ENCODE peak calls at places on chromosomes 11 and 22, in six cellular contexts. D is heart right ventricle, A is AG04450, W is osteoblast, B is Calu3, C is uterus. E is an unnamed sample.

GRCh38 chr11:12111482-12112149 is 1.2 kb downstream of the MICAL2 start:
- DNase-seq in B (peak), W (peak), C (no peak), D (no peak), A (no peak), E (no peak)

GRCh38 chr11:44833221-44833620 is 106.5 kb downstream of the TSPAN18 start:
- DNase-seq in D (no peak), C (no peak), A (no peak), W (no peak), B (no peak), E (no peak)

GRCh38 chr11:131744847-131745246 is 374.4 kb downstream of the NTM start:
- DNase-seq in D (no peak), W (no peak), C (no peak), A (peak), B (no peak), E (no peak)

GRCh38 chr22:46149493-46149997 is 781 bp upstream of the PPARA start:
- DNase-seq in A (no peak), D (peak), W (peak), B (peak), C (peak), E (no peak)

GRCh38 chr11:36131719-36132349 is 157.4 kb downstream of the COMMD9 start:
- DNase-seq in W (no peak), B (peak), D (peak), A (no peak), C (peak), E (no peak)

GRCh38 chr11:116366980-116367640 is 405.7 kb downstream of the BUD13 start:
- DNase-seq in W (no peak), B (peak), D (no peak), A (no peak), C (no peak), E (no peak)

GRCh38 chr11:132056689-132057088 is 686.3 kb downstream of the NTM start:
- DNase-seq in A (peak), W (no peak), B (no peak), D (no peak), C (no peak), E (no peak)

GRCh38 chr11:6900327-6900999 is 8.2 kb upstream of the OR2D2 start:
- DNase-seq in W (no peak), D (no peak), C (no peak), B (no peak), A (no peak), E (no peak)

GRCh38 chr11:1925373-1926155 is 6.1 kb downstream of the TNNT3 start:
- DNase-seq in C (no peak), D (no peak), B (no peak), A (no peak), W (peak), E (peak)

GRCh38 chr11:112532506-112532905 is 271.8 kb upstream of the PLET1 start:
- DNase-seq in W (no peak), B (no peak), C (no peak), D (no peak), A (no peak), E (no peak)

GRCh38 chr11:73242291-73243092 is 24.4 kb downstream of the P2RY2 start:
- DNase-seq in W (peak), A (peak), B (peak), D (peak), C (peak), E (no peak)

GRCh38 chr11:35802672-35803071 is 140.1 kb downstream of the TRIM44 start:
- DNase-seq in W (no peak), D (no peak), C (no peak), B (no peak), A (no peak), E (no peak)

GRCh38 chr11:35919244-35919643 is 24.6 kb upstream of the LDLRAD3 start:
- DNase-seq in A (no peak), D (no peak), B (no peak), C (no peak), W (no peak), E (no peak)

GRCh38 chr11:414333-414857 is 404 bp downstream of the SIGIRR start:
- DNase-seq in W (no peak), D (no peak), A (no peak), B (no peak), C (no peak), E (no peak)

GRCh38 chr11:72770799-72771198 is 18.6 kb upstream of the ARAP1 start:
- DNase-seq in D (no peak), A (no peak), B (no peak), C (no peak), W (no peak), E (no peak)

GRCh38 chr11:125689460-125689859 is 8.8 kb upstream of the ACRV1 start:
- DNase-seq in C (no peak), B (no peak), D (no peak), A (no peak), W (no peak), E (no peak)

GRCh38 chr22:41308054-41308453 is 6.7 kb downstream of the ZC3H7B start:
- DNase-seq in C (peak), B (no peak), A (no peak), D (no peak), W (peak), E (no peak)

GRCh38 chr11:95714853-95715776 is 74.5 kb downstream of the FAM76B start:
- DNase-seq in A (no peak), B (no peak), D (no peak), W (no peak), C (no peak), E (no peak)

GRCh38 chr11:117875397-117876048 is 935 bp downstream of the FXYD6 start:
- DNase-seq in D (no peak), B (no peak), W (no peak), C (no peak), A (no peak), E (no peak)

GRCh38 chr11:102341844-102342318 is 5.1 kb upstream of the BIRC2 start:
- DNase-seq in D (peak), B (peak), C (peak), W (no peak), A (peak), E (no peak)

GRCh38 chr11:16195659-16196058 is 160.7 kb downstream of the SOX6 start:
- DNase-seq in C (no peak), B (no peak), D (no peak), A (peak), W (peak), E (no peak)

GRCh38 chr22:22814666-22815396 is 72.8 kb upstream of the IGLL5 start:
- DNase-seq in C (no peak), W (no peak), B (no peak), A (no peak), D (no peak), E (no peak)

GRCh38 chr22:22817468-22818201 is 70.0 kb upstream of the IGLL5 start:
- DNase-seq in W (peak), B (peak), C (no peak), A (no peak), D (no peak), E (no peak)

GRCh38 chr22:22816171-22816514 is 71.5 kb upstream of the IGLL5 start:
- DNase-seq in B (no peak), C (no peak), A (no peak), W (peak), D (no peak), E (no peak)

GRCh38 chr22:22816766-22817410 is 70.7 kb upstream of the IGLL5 start:
- DNase-seq in C (no peak), D (no peak), W (no peak), B (no peak), A (no peak), E (no peak)

DNA sequence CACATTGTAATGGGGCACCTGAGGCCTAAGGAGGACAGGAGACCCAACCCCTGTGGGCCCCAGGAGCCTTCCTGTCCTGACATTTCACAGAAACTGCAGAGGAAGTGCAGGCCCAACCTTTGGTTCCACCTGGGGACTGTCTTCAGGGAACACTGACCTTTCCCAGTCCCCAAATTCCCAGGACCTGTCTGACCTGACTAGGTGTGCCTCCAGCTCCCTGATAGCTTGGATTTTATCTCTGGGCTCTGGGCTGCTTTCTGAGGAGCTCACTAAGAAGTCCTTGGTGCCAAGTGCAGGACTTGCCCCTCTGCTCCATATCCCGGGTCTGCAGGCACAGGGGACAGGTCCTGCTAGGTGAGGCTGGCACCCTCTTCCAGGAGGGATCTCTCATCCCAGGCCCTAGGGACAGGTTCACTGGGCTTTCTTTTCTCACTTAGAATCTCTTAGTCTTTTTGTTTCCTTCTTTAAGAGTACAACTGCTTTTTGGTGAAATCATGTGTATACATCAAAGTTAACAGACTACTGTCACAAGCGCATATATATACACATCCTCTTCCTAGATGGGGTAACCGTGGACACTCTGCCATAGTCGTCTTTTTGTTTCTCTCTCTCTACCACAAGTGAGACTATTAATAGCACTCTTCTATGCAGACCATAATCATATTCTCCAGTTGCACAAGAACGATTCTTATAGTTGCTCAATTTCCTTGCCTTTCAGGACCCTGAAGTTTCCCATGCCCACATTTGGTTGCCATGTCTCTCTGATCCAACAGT is 72.0 kb upstream of the IGLL5 start:
- DNase-seq in B (no peak), W (no peak), A (no peak), C (no peak), D (no peak), E (no peak)
- TF ChIP-seq CTCF in B (no peak), W (no peak), A (no peak), C (no peak), D (no peak), E (no peak)

DNA sequence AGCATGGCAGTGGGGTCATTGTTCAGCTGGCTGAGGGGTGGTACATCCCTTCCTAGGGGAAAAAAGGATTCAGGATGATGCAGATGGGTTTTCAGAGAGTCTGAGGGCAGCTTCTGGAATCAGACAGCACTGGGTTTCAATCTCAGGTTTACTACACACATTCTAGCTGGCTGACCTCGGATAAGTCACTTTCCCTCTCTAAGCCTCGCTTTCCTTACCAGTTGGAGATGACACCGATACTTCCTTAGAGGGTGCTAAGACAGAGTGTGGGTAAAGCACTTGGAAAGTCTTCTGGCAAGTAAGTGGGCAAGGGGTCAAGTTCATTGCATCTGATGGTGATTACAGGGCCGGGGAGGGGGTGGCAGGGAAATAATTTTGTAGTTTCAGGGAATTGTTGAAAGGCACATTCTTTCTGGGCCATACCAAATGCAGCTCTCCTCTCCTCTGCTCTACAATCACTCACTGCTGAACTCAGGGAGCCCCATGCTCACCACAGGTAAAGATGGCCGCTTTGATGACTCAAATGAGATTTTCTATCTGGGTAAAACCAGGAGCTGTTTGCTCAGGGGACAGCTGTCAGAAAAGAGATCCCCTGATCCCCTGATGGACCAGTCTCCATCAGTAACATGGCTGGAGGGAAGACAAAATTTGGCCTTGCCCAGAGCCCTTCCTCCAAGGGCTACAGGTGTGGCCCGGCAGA is 6.5 kb upstream of the MIAT start:
- DNase-seq in D (no peak), C (no peak), W (no peak), A (no peak), B (no peak), E (no peak)
- TF ChIP-seq CTCF in D (no peak), C (no peak), W (no peak), A (no peak), B (no peak), E (no peak)

DNA sequence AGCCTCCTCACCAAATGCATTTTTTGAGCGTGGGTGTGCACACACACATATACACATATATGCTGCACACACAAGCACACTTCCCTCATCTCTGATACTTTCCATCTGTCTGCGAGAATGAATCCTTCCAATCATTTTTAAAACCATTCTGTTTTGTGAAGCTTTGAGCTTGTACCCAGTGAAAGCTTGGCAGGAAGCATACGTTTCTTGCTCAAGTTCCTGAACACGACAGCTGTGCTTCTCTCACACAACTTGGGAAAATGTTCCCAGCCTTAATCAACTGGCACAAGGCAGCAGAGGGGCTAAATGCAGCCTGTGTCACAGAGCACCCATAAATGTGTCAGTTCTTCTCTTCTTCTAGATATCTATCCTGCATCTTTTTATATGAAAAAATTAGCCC is 524.0 kb upstream of the KIRREL3 start:
- DNase-seq in B (no peak), C (no peak), W (no peak), D (no peak), A (no peak), E (no peak)
- TF ChIP-seq CTCF in B (no peak), C (no peak), W (no peak), D (no peak), A (no peak), E (no peak)

GRCh38 chr22:49604732-49605302 is 222.9 kb downstream of the BRD1 start:
- DNase-seq in A (no peak), B (no peak), W (no peak), C (no peak), D (no peak), E (no peak)
- TF ChIP-seq CTCF in A (no peak), B (no peak), W (no peak), C (no peak), D (no peak), E (no peak)

DNA sequence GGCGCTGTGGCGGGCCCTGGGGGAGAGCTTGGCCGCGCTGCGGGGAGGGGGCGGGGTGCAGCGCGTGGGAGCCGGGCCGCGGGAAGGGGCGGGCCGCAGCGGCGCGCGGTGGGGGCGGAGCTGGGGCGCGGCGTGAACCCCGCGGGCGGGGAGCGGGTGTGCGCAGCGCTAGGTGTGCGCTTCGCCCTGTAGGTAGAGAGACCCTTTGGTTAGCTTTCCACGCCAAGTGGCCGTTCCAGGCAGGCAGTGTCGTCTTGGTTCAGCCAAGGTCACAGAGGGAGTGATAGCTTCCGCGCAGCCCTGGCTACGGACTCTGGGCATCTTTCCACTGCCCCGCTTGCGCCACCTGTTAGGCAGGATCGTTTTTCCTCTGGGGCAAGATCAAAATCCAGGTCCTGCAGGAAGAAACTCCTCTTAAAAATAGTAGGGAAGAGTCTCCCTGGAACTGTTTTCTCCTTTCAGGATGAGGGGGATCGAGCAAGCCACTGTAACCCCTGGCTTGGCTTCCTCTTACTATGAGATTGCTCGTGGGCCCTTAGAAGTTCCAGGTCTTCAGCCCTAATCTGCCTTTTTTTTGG is 434 bp downstream of the BANF1 start:
- DNase-seq in B (peak), D (peak), W (peak), A (no peak), C (peak), E (no peak)
- TF ChIP-seq CTCF in B (no peak), D (peak), W (no peak), A (peak), C (no peak), E (peak)

DNA sequence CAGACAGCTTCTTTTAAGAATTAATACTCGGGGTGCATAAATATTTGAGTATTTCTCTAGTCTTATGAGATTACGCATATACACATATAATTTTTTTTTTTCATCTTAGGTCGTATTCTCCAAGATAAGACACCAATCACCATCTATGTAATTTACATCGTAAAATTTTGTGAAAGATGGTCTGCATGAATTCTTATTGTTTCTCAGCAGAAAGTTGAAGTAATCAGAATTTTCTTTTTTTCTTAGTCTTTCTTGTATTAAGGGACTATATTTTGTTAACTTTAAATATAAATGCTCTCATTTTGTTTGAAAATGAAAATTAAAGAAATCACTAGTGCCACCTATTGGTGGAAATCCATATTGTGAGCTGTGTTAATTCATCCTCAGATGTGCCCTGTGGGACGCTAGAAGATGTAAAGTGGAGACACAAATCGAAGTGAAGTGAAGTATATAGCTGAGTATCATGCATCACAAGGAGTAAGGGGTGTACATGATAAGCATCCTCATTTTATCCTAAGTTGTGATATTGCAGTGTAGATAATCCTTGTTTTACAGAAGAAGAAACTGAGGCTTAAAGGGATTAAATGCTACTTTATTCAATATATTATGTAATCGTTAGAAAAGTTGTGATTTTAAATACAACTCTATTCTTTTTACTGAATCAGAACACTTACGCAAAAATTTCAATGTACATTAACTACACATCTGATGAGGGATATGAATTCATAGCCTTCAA is 2084.3 kb downstream of the LRRC4C start:
- DNase-seq in B (peak), C (no peak), D (no peak), W (no peak), A (no peak), E (no peak)
- TF ChIP-seq CTCF in B (peak), C (peak), D (peak), W (peak), A (peak), E (peak)

E was measured in chondrocyte.